ENCODE peak calls at places on chromosomes 7 and 10, in seven cellular contexts. One of them, this sample, is unnamed.

GRCh38 chr7:158993591-158993990 is 137.2 kb downstream of the DYNC2I1 start:
- DNase-seq in AG10803: no peak
- DNase-seq in thyroid gland: no peak
- DNase-seq in fibroblast of mammary gland: no peak
- DNase-seq in HFF-Myc: no peak
- DNase-seq in mucosa of descending colon: no peak
- DNase-seq in thoracic aorta: no peak
- DNase-seq in this sample: no peak

GRCh38 chr10:29316308-29317026 is 27.6 kb downstream of the LYZL1 start:
- DNase-seq in AG10803: no peak
- DNase-seq in thyroid gland: no peak
- DNase-seq in fibroblast of mammary gland: no peak
- DNase-seq in HFF-Myc: no peak
- DNase-seq in mucosa of descending colon: no peak
- DNase-seq in thoracic aorta: no peak
- DNase-seq in this sample: no peak

GRCh38 chr7:20784311-20785210 is 2.1 kb downstream of the SP8 start:
- DNase-seq in AG10803: no peak
- DNase-seq in thyroid gland: no peak
- DNase-seq in fibroblast of mammary gland: peak; percentile 8
- DNase-seq in HFF-Myc: no peak
- DNase-seq in mucosa of descending colon: no peak
- DNase-seq in thoracic aorta: no peak
- DNase-seq in this sample: no peak

GRCh38 chr7:52053525-52053924 is 736.9 kb upstream of the COBL start:
- DNase-seq in AG10803: no peak
- DNase-seq in thyroid gland: no peak
- DNase-seq in fibroblast of mammary gland: no peak
- DNase-seq in HFF-Myc: no peak
- DNase-seq in mucosa of descending colon: no peak
- DNase-seq in thoracic aorta: no peak
- DNase-seq in this sample: no peak

GRCh38 chr10:133109736-133110532 is 22.2 kb downstream of the ADGRA1 start:
- DNase-seq in AG10803: no peak
- DNase-seq in thyroid gland: peak; percentile 10
- DNase-seq in fibroblast of mammary gland: no peak
- DNase-seq in HFF-Myc: no peak
- DNase-seq in mucosa of descending colon: no peak
- DNase-seq in thoracic aorta: no peak
- DNase-seq in this sample: peak; percentile 69

GRCh38 chr7:2539031-2540028 is 16.0 kb downstream of the BRAT1 start:
- DNase-seq in AG10803: no peak
- DNase-seq in thyroid gland: no peak
- DNase-seq in fibroblast of mammary gland: no peak
- DNase-seq in HFF-Myc: no peak
- DNase-seq in mucosa of descending colon: no peak
- DNase-seq in thoracic aorta: no peak
- DNase-seq in this sample: no peak

GRCh38 chr7:66211429-66211828 is 6.3 kb downstream of the TPST1 start:
- DNase-seq in AG10803: peak; percentile 53
- DNase-seq in thyroid gland: no peak
- DNase-seq in fibroblast of mammary gland: peak; percentile 77
- DNase-seq in HFF-Myc: no peak
- DNase-seq in mucosa of descending colon: no peak
- DNase-seq in thoracic aorta: no peak
- DNase-seq in this sample: no peak

GRCh38 chr10:55628260-55628701 is 732.8 kb downstream of the ZWINT start:
- DNase-seq in AG10803: no peak
- DNase-seq in thyroid gland: peak; percentile 25
- DNase-seq in fibroblast of mammary gland: no peak
- DNase-seq in HFF-Myc: no peak
- DNase-seq in mucosa of descending colon: no peak
- DNase-seq in thoracic aorta: no peak
- DNase-seq in this sample: no peak

GRCh38 chr10:3806603-3807002 is 21.6 kb upstream of the KLF6 start:
- DNase-seq in AG10803: peak; percentile 79
- DNase-seq in thyroid gland: no peak
- DNase-seq in fibroblast of mammary gland: peak; percentile 96
- DNase-seq in HFF-Myc: no peak
- DNase-seq in mucosa of descending colon: peak; percentile 83
- DNase-seq in thoracic aorta: no peak
- DNase-seq in this sample: peak; percentile 52

GRCh38 chr10:96618648-96619047 is 31.8 kb upstream of the TM9SF3 start:
- DNase-seq in AG10803: peak; percentile 51
- DNase-seq in thyroid gland: peak; percentile 88
- DNase-seq in fibroblast of mammary gland: no peak
- DNase-seq in HFF-Myc: no peak
- DNase-seq in mucosa of descending colon: peak; percentile 52
- DNase-seq in thoracic aorta: no peak
- DNase-seq in this sample: peak; percentile 85

GRCh38 chr10:130631139-130631864 is 495.1 kb downstream of the GLRX3 start:
- DNase-seq in AG10803: no peak
- DNase-seq in thyroid gland: no peak
- DNase-seq in fibroblast of mammary gland: no peak
- DNase-seq in HFF-Myc: no peak
- DNase-seq in mucosa of descending colon: peak; percentile 21
- DNase-seq in thoracic aorta: no peak
- DNase-seq in this sample: no peak

GRCh38 chr7:156903232-156903909 is 10.4 kb upstream of the LMBR1 start:
- DNase-seq in AG10803: peak; percentile 17
- DNase-seq in thyroid gland: peak; percentile 60
- DNase-seq in fibroblast of mammary gland: peak; percentile 91
- DNase-seq in HFF-Myc: no peak
- DNase-seq in mucosa of descending colon: no peak
- DNase-seq in thoracic aorta: no peak
- DNase-seq in this sample: peak; percentile 21

GRCh38 chr10:125157473-125157865 is 2.9 kb downstream of the CTBP2 start:
- DNase-seq in AG10803: peak; percentile 14
- DNase-seq in thyroid gland: no peak
- DNase-seq in fibroblast of mammary gland: no peak
- DNase-seq in HFF-Myc: no peak
- DNase-seq in mucosa of descending colon: no peak
- DNase-seq in thoracic aorta: no peak
- DNase-seq in this sample: peak; percentile 58
- H3K4me3 ChIP-seq in AG10803: peak overlapping the region; percentile 65
- H3K4me3 ChIP-seq in thyroid gland: peak overlapping the region; percentile 32
- H3K4me3 ChIP-seq in fibroblast of mammary gland: peak overlapping the region; percentile 3
- H3K4me3 ChIP-seq in HFF-Myc: peak overlapping the region; percentile 73
- H3K4me3 ChIP-seq in mucosa of descending colon: no peak overlapping the region
- H3K4me3 ChIP-seq in thoracic aorta: peak overlapping the region; percentile 93
- H3K4me3 ChIP-seq in this sample: no peak overlapping the region

DNA sequence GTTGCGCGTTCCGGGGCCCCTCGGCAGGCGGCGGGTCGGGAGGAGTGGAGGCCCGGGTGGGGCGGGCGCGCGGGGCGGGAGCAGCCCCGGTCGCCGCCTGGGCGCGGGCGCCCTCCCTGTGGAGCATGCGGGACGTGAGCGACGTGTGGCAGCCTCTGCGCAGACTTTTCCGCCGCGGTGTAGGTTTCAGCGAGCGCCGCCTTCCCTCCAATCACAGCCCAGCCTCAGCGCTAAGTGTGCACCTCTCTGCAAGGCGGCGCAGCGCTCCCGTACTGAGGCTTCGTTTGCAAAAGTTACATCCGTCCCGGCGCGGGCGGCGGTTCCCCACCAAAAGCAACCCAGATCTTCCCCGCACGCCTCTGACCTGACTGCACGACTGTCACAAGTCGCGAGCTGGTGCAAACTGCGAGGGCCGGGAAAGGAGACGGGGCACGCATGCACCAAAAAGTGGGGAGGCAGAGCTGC is 1.2 kb upstream of the PFKFB3 start:
- DNase-seq in AG10803: peak; percentile 72
- DNase-seq in thyroid gland: peak; percentile 60
- DNase-seq in fibroblast of mammary gland: peak; percentile 31
- DNase-seq in HFF-Myc: no peak
- DNase-seq in mucosa of descending colon: peak; percentile 78
- DNase-seq in thoracic aorta: no peak
- DNase-seq in this sample: peak; percentile 84
- H3K4me3 ChIP-seq in AG10803: peak overlapping the region; percentile 63
- H3K4me3 ChIP-seq in thyroid gland: peak overlapping the region; percentile 30
- H3K4me3 ChIP-seq in fibroblast of mammary gland: peak overlapping the region; percentile 43
- H3K4me3 ChIP-seq in HFF-Myc: peak overlapping the region; percentile 66
- H3K4me3 ChIP-seq in mucosa of descending colon: no peak overlapping the region
- H3K4me3 ChIP-seq in thoracic aorta: peak overlapping the region; percentile 100
- H3K4me3 ChIP-seq in this sample: no peak overlapping the region

GRCh38 chr7:85125160-85125559 is 61.7 kb downstream of the SEMA3D start:
- DNase-seq in AG10803: no peak
- DNase-seq in thyroid gland: no peak
- DNase-seq in fibroblast of mammary gland: no peak
- DNase-seq in HFF-Myc: no peak
- DNase-seq in mucosa of descending colon: no peak
- DNase-seq in thoracic aorta: no peak
- DNase-seq in this sample: no peak
- H3K4me3 ChIP-seq in AG10803: no peak overlapping the region
- H3K4me3 ChIP-seq in thyroid gland: no peak overlapping the region
- H3K4me3 ChIP-seq in fibroblast of mammary gland: no peak overlapping the region
- H3K4me3 ChIP-seq in HFF-Myc: no peak overlapping the region
- H3K4me3 ChIP-seq in mucosa of descending colon: no peak overlapping the region
- H3K4me3 ChIP-seq in thoracic aorta: no peak overlapping the region
- H3K4me3 ChIP-seq in this sample: no peak overlapping the region

GRCh38 chr10:1044146-1044545 is 4.8 kb downstream of the IDI1 start:
- DNase-seq in AG10803: no peak
- DNase-seq in thyroid gland: no peak
- DNase-seq in fibroblast of mammary gland: no peak
- DNase-seq in HFF-Myc: no peak
- DNase-seq in mucosa of descending colon: no peak
- DNase-seq in thoracic aorta: no peak
- DNase-seq in this sample: no peak
- H3K4me3 ChIP-seq in AG10803: no peak overlapping the region
- H3K4me3 ChIP-seq in thyroid gland: no peak overlapping the region
- H3K4me3 ChIP-seq in fibroblast of mammary gland: no peak overlapping the region
- H3K4me3 ChIP-seq in HFF-Myc: no peak overlapping the region
- H3K4me3 ChIP-seq in mucosa of descending colon: no peak overlapping the region
- H3K4me3 ChIP-seq in thoracic aorta: peak overlapping the region; percentile 33
- H3K4me3 ChIP-seq in this sample: no peak overlapping the region

DNA sequence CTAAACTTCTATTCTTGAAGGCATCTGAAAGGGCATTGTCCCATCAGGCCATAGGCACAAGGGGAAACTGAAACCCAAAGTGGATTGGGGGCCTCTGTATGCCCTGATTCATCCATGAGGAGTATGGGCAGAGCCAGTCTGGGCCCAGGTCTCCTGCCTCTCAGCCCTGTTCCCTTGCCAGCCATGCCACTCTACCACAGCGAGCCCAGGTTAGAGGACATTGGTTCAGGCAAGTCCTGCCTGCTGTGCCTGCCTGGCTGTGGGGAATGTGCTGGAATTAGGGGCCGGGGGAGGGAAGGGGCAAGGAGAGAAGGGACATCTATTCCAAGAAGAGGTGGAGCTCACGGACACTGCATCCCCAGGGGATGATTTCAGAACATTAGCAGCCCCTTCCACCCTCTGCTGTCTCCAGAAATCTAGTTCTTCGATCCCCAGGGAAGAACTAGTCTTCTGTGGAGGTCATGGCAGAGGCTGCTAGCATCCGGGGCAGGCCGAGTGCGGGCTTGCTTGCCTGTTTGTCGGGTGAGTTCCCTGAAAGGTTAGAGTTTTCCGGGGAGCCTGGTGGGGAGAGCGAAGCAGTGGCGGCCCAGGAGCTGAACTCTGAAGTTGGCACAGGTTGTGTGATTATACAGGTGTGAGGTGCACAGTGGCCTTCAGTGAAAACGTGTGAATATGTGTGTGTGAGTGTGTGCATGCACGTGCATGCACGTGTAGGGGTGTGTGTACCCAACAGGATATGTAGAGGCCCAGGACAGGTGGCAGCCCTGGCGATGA is 37.8 kb downstream of the TBATA start:
- DNase-seq in AG10803: no peak
- DNase-seq in thyroid gland: no peak
- DNase-seq in fibroblast of mammary gland: no peak
- DNase-seq in HFF-Myc: no peak
- DNase-seq in mucosa of descending colon: no peak
- DNase-seq in thoracic aorta: no peak
- DNase-seq in this sample: no peak
- H3K4me3 ChIP-seq in AG10803: no peak overlapping the region
- H3K4me3 ChIP-seq in thyroid gland: no peak overlapping the region
- H3K4me3 ChIP-seq in fibroblast of mammary gland: no peak overlapping the region
- H3K4me3 ChIP-seq in HFF-Myc: no peak overlapping the region
- H3K4me3 ChIP-seq in mucosa of descending colon: no peak overlapping the region
- H3K4me3 ChIP-seq in thoracic aorta: no peak overlapping the region
- H3K4me3 ChIP-seq in this sample: no peak overlapping the region

GRCh38 chr7:47839381-47839780 is 108.9 kb downstream of the PKD1L1 start:
- DNase-seq in AG10803: no peak
- DNase-seq in thyroid gland: no peak
- DNase-seq in fibroblast of mammary gland: no peak
- DNase-seq in HFF-Myc: no peak
- DNase-seq in mucosa of descending colon: no peak
- DNase-seq in thoracic aorta: no peak
- DNase-seq in this sample: no peak
- H3K4me3 ChIP-seq in AG10803: no peak overlapping the region
- H3K4me3 ChIP-seq in thyroid gland: no peak overlapping the region
- H3K4me3 ChIP-seq in fibroblast of mammary gland: no peak overlapping the region
- H3K4me3 ChIP-seq in HFF-Myc: no peak overlapping the region
- H3K4me3 ChIP-seq in mucosa of descending colon: no peak overlapping the region
- H3K4me3 ChIP-seq in thoracic aorta: no peak overlapping the region
- H3K4me3 ChIP-seq in this sample: no peak overlapping the region